ENCODE peak calls at places on chromosomes 7 and 10, in seven cellular contexts. K, W, R, Z, X, C and N are unnamed samples.

GRCh38 chr7:47266131-47266706 is 315.7 kb downstream of the TNS3 start:
- DNase-seq in K (peak; percentile 86), W (no peak), X (peak; percentile 82), R (peak; percentile 69), Z (peak; percentile 83), C (peak; percentile 48), N (peak; percentile 68)

GRCh38 chr10:124101351-124101750 is 8.0 kb upstream of the CHST15 start:
- DNase-seq in X (no peak), W (no peak), K (no peak), C (no peak), R (no peak), Z (no peak), N (no peak)

GRCh38 chr10:29636178-29636577 is 1.4 kb upstream of the SVIL start:
- DNase-seq in C (no peak), R (no peak), Z (peak; percentile 94), X (no peak), K (no peak), W (no peak), N (peak; percentile 68)

GRCh38 chr7:58087536-58088190 is 637.7 kb downstream of the ZNF716 start:
- DNase-seq in C (no peak), R (peak; percentile 41), K (peak; percentile 64), Z (no peak), W (no peak), X (no peak), N (no peak)

GRCh38 chr10:78382776-78383175 is 349.1 kb downstream of the RPS24 start:
- DNase-seq in R (no peak), W (no peak), Z (no peak), X (no peak), K (no peak), C (no peak), N (no peak)

GRCh38 chr7:39071116-39071515 is 93.4 kb downstream of the POU6F2 start:
- DNase-seq in R (no peak), C (no peak), X (no peak), K (no peak), W (no peak), Z (no peak), N (no peak)

GRCh38 chr7:50068850-50069551 is 24.0 kb downstream of the ZPBP start:
- DNase-seq in Z (peak; percentile 36), C (no peak), K (no peak), X (no peak), R (no peak), W (peak; percentile 7), N (no peak)

GRCh38 chr10:49601857-49602256 is 8.3 kb upstream of the SLC18A3 start:
- DNase-seq in W (peak; percentile 48), K (no peak), R (peak; percentile 48), X (no peak), C (no peak), Z (no peak), N (peak; percentile 9)

GRCh38 chr7:18890134-18890533 is 227.3 kb downstream of the TWIST1 start:
- DNase-seq in C (no peak), Z (peak; percentile 21), W (no peak), X (no peak), R (no peak), K (no peak), N (peak; percentile 90)

GRCh38 chr7:106358103-106358663 is 73.4 kb upstream of the NAMPT start:
- DNase-seq in W (no peak), Z (peak; percentile 44), K (no peak), R (no peak), X (no peak), C (no peak), N (peak; percentile 41)

GRCh38 chr7:106265133-106265532 is 19.6 kb downstream of the NAMPT start:
- DNase-seq in R (no peak), Z (no peak), W (no peak), X (no peak), C (no peak), K (no peak), N (no peak)

GRCh38 chr10:88116491-88116890 is 253.1 kb downstream of the PTEN start:
- DNase-seq in R (no peak), Z (no peak), C (no peak), W (no peak), X (no peak), K (no peak), N (peak; percentile 59)

GRCh38 chr7:68417659-68418058 is 1180.6 kb upstream of the AUTS2 start:
- DNase-seq in C (no peak), X (no peak), K (no peak), W (no peak), Z (no peak), R (no peak), N (no peak)

GRCh38 chr7:22885824-22886255 is 63.2 kb upstream of the TOMM7 start:
- DNase-seq in W (no peak), R (no peak), X (no peak), C (no peak), Z (peak; percentile 9), K (no peak), N (peak; percentile 27)

GRCh38 chr7:121621947-121622346 is 225.8 kb upstream of the FAM3C start:
- DNase-seq in X (no peak), K (no peak), Z (no peak), W (no peak), C (no peak), R (no peak), N (no peak)

GRCh38 chr10:88186335-88186734 is 322.9 kb downstream of the PTEN start:
- DNase-seq in K (no peak), W (no peak), Z (peak; percentile 27), R (no peak), C (no peak), X (no peak), N (peak; percentile 87)

GRCh38 chr7:101390901-101391301 is 28.2 kb downstream of the COL26A1 start:
- DNase-seq in Z (peak; percentile 57), X (peak; percentile 91), K (no peak), W (no peak), R (no peak), C (no peak), N (no peak)

GRCh38 chr7:921581-922333 is 32.7 kb downstream of the ADAP1 start:
- DNase-seq in K (peak; percentile 70), C (peak; percentile 44), R (peak; percentile 62), W (no peak), Z (no peak), X (no peak), N (no peak)

GRCh38 chr7:35725280-35725680 is 30.3 kb upstream of the HERPUD2 start:
- DNase-seq in R (no peak), W (no peak), Z (no peak), K (no peak), X (peak; percentile 30), C (no peak), N (no peak)

GRCh38 chr10:133475821-133476640 is 22.3 kb downstream of the SCART1 start:
- DNase-seq in R (no peak), Z (no peak), X (no peak), W (no peak), C (no peak), K (no peak), N (no peak)

GRCh38 chr7:102432476-102433318 is 678 bp upstream of the ORAI2 start:
- DNase-seq in Z (no peak), K (no peak), R (no peak), W (no peak), X (no peak), C (no peak), N (no peak)

GRCh38 chr10:31644931-31645633 is 283.5 kb downstream of the ARHGAP12 start:
- DNase-seq in Z (peak; percentile 13), W (no peak), K (no peak), X (no peak), C (no peak), R (no peak), N (peak; percentile 55)

GRCh38 chr10:93363891-93364648 is 118.1 kb downstream of the MYOF start:
- DNase-seq in Z (no peak), R (peak; percentile 85), K (peak; percentile 78), X (no peak), C (peak; percentile 89), W (no peak), N (no peak)

DNA sequence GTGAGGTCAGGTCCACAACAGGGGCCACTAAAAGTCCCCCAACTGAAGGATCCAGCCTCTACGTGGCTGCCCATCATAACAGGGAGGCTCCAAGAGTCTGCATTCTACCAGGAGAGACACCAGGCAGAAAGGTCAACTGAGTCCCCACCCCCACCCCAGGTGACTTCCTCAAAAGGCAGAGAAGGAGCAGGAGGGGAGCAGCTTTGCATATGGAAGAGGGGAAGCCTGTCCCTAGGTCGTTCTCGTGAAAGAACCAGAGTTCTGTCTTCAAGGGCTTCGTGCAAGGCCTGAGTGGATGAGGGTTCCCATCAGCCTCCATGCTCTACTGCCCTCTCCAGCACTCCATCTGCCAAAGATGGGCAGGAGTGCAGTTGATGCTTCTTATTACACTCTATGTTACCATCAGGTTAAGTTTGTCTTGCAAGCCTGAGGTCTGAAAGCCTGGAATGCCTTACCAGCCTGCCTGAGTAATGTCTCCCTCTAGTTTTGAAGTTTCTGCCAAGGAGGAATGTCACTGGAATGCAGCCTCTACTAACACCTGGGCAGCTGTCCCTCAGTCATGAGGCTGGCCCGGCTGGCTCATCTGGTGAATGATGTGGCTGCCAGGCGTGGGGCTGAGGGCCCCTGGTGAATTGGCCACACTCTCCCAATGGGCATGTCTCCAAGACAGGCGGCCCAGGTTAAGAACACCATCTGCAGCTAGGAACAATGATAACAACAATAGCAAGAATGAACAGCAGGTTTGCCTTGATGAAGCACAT is 54.3 kb upstream of the SMNDC1 start:
- DNase-seq in W (peak; percentile 88), K (no peak), X (no peak), R (no peak), C (no peak), Z (no peak), N (no peak)
- H3K4me1 ChIP-seq in W (peaks cover 41% of the 10 kb centered on the region), K (no peaks in the 10 kb centered on the region), X (peaks cover 21% of the 10 kb centered on the region), R (peaks cover 13% of the 10 kb centered on the region), C (peaks cover 17% of the 10 kb centered on the region), Z (peaks cover 43% of the 10 kb centered on the region), N (peaks cover 32% of the 10 kb centered on the region)

DNA sequence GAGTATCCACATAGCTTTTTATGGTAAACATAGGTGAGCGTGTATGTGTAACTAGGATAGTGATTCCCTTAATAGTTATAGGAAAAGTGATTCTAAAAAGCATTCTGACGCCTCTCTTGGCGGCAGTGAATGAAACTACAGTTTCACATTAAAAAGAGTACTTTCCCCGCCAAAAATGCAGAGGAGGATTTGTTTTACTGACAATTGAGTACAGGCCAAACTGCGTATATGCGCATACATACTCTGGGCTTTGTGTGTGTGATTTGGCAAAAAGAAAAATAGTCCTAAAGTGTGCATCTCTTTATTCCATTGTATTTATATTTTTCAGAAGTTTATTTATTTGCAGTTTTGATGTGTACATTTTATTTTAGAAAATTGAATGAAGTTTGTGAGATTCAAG is 10.3 kb downstream of the CUL1 start:
- DNase-seq in W (no peak), K (no peak), X (no peak), C (no peak), Z (no peak), R (no peak), N (no peak)
- H3K4me1 ChIP-seq in W (no peaks in the 10 kb centered on the region), K (peaks cover 7% of the 10 kb centered on the region), X (peaks cover 46% of the 10 kb centered on the region), C (peaks cover 76% of the 10 kb centered on the region), Z (peaks cover 2% of the 10 kb centered on the region), R (peaks cover 49% of the 10 kb centered on the region), N (peaks cover 7% of the 10 kb centered on the region)

DNA sequence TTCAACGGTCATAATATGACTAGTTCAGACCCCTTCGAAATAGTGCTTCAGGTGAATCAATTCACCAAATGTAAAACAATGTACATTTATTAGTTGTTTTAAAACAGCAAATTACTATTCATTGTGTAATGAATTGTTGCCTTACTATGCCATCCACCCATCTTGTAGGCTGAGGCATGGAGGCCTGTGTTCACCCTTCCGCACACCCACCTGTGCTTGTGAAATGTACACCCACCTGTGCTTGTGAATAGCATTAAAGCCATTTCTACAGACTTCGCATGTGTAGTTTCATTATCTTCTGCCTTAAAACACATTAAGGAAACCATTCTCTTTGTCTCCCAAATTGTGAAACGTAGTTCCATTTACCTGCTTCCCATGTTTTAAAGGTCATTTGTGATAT is 16.8 kb downstream of the CLRN3 start:
- DNase-seq in C (no peak), K (no peak), R (no peak), Z (no peak), X (no peak), W (no peak), N (no peak)
- H3K4me1 ChIP-seq in C (peaks cover 6% of the 10 kb centered on the region), K (no peaks in the 10 kb centered on the region), R (peaks cover 3% of the 10 kb centered on the region), Z (no peaks in the 10 kb centered on the region), X (peaks cover 14% of the 10 kb centered on the region), W (no peaks in the 10 kb centered on the region), N (no peaks in the 10 kb centered on the region)

GRCh38 chr10:34651381-34651780 is 163.7 kb downstream of the PARD3 start:
- DNase-seq in X (no peak), K (no peak), Z (peak; percentile 44), C (no peak), R (no peak), W (no peak), N (no peak)
- H3K4me1 ChIP-seq in X (peaks cover 45% of the 10 kb centered on the region), K (no peaks in the 10 kb centered on the region), Z (peaks cover 10% of the 10 kb centered on the region), C (peaks cover 5% of the 10 kb centered on the region), R (peaks cover 3% of the 10 kb centered on the region), W (peaks cover 3% of the 10 kb centered on the region), N (peaks cover 3% of the 10 kb centered on the region)